ENCODE peak calls at places on chromosomes 12 and 14, in ten cellular contexts. W is K562, Q is MM.1S, Z is mammary epithelial cell, B is IMR-90, D is neural progenitor cell, J is osteoblast, N is hepatocyte, C is PC-3, T is HCT116. F is an unnamed sample.

GRCh38 chr14:100246809-100247428 is 8.0 kb downstream of the YY1 start:
- DNase-seq in D (peak; percentile 69), B (peak; percentile 47), W (peak; percentile 52), J (peak; percentile 47), C (peak; percentile 80), Q (no peak), T (peak; percentile 48), Z (peak; percentile 47), N (peak; percentile 77), F (peak; percentile 92)

GRCh38 chr12:50619610-50619958 is 114.8 kb downstream of the DIP2B start:
- DNase-seq in N (no peak), T (no peak), W (no peak), Q (no peak), J (no peak), C (no peak), B (no peak), Z (no peak), D (no peak), F (no peak)

GRCh38 chr12:95473440-95473946 is 459 bp upstream of the METAP2 start:
- DNase-seq in J (no peak), D (peak; percentile 45), C (peak; percentile 58), Q (peak; percentile 39), Z (peak; percentile 56), B (peak; percentile 41), W (peak; percentile 42), N (peak; percentile 50), T (peak; percentile 19), F (peak; percentile 43)

GRCh38 chr12:64083285-64084210 is 138.5 kb downstream of the KICS2 start:
- DNase-seq in Z (peak; percentile 50), J (peak; percentile 29), D (no peak), C (peak; percentile 58), Q (no peak), N (peak; percentile 81), B (peak; percentile 95), W (no peak), T (no peak), F (no peak)

GRCh38 chr12:115190191-115190590 is 506.2 kb upstream of the TBX3 start:
- DNase-seq in J (no peak), N (no peak), W (no peak), C (no peak), Q (no peak), Z (no peak), D (no peak), B (no peak), T (no peak), F (no peak)

GRCh38 chr12:51547606-51548005 is 43.4 kb upstream of the SCN8A start:
- DNase-seq in Q (no peak), T (no peak), J (no peak), N (no peak), W (no peak), B (no peak), Z (no peak), C (no peak), D (no peak), F (no peak)

GRCh38 chr14:61247935-61248334 is 33.2 kb downstream of the TMEM30B start:
- DNase-seq in C (peak; percentile 78), D (no peak), T (no peak), Z (peak; percentile 36), W (no peak), Q (no peak), J (no peak), B (peak; percentile 91), N (no peak), F (no peak)

GRCh38 chr12:121264951-121265350 is 31.6 kb downstream of the CAMKK2 start:
- DNase-seq in T (no peak), B (no peak), J (no peak), D (no peak), C (no peak), W (no peak), Z (no peak), N (no peak), Q (no peak), F (no peak)

GRCh38 chr12:101856030-101856429 is 21.4 kb upstream of the DRAM1 start:
- DNase-seq in W (no peak), Q (no peak), Z (no peak), D (no peak), B (no peak), C (no peak), N (no peak), T (no peak), J (no peak), F (no peak)

GRCh38 chr12:64893961-64894360 is 69.5 kb downstream of the TBC1D30 start:
- DNase-seq in T (no peak), Z (peak; percentile 26), B (peak; percentile 88), N (peak; percentile 26), D (no peak), C (peak; percentile 93), J (peak; percentile 86), W (no peak), Q (no peak), F (no peak)

GRCh38 chr14:45716506-45716905 is 463.5 kb upstream of the MIS18BP1 start:
- DNase-seq in B (no peak), Z (no peak), W (peak; percentile 2), T (no peak), C (peak; percentile 50), N (peak; percentile 11), Q (no peak), J (peak; percentile 32), D (peak; percentile 65), F (peak; percentile 72)

GRCh38 chr14:34527591-34527990 is 11.9 kb downstream of the EAPP start:
- DNase-seq in Q (no peak), J (no peak), D (no peak), T (no peak), N (no peak), Z (no peak), W (no peak), B (no peak), C (no peak), F (no peak)

DNA sequence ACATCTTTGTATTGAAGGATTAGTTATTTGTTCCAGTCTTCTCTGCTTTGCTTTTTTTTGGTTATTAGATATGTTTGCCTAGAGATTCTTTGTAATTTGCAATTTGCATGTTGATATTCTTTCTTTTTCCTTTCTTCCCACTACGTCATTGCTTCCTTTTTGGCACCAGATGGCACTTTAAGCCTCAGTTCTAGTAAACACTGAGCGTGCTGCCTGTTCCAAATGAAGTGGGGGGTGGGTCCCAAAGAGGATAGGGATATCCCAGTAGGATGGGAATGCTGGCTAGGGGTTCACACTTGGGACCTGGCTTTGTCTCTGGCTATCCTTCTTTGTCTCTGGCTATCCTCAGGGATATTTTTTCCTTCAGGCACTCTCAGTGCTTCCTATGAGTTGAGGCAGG is 17.0 kb downstream of the EAPP start:
- DNase-seq in T (no peak), N (no peak), Z (no peak), W (no peak), Q (no peak), B (no peak), C (no peak), J (no peak), D (no peak), F (no peak)
- TF ChIP-seq CTCF in T (no peak), N (no peak), Z (no peak), W (no peak), Q (no peak), B (no peak), C (no peak), J (no peak), D (no peak), F (no peak)

GRCh38 chr12:32136404-32136803 is 29.8 kb downstream of the BICD1 start:
- DNase-seq in J (no peak), T (no peak), C (no peak), Z (no peak), N (no peak), Q (no peak), D (no peak), B (no peak), W (no peak), F (no peak)

GRCh38 chr12:32134144-32134888 is 27.7 kb downstream of the BICD1 start:
- DNase-seq in C (peak; percentile 84), N (no peak), Q (peak; percentile 90), W (no peak), Z (peak; percentile 52), J (no peak), B (peak; percentile 83), D (no peak), T (no peak), F (peak; percentile 50)

GRCh38 chr12:32140867-32141266 is 34.2 kb downstream of the BICD1 start:
- DNase-seq in N (no peak), J (no peak), Q (no peak), C (no peak), D (no peak), Z (no peak), W (no peak), T (no peak), B (no peak), F (no peak)

GRCh38 chr12:32135967-32136366 is 29.3 kb downstream of the BICD1 start:
- DNase-seq in B (no peak), W (no peak), T (no peak), N (no peak), Q (no peak), J (no peak), Z (no peak), D (no peak), C (no peak), F (no peak)

DNA sequence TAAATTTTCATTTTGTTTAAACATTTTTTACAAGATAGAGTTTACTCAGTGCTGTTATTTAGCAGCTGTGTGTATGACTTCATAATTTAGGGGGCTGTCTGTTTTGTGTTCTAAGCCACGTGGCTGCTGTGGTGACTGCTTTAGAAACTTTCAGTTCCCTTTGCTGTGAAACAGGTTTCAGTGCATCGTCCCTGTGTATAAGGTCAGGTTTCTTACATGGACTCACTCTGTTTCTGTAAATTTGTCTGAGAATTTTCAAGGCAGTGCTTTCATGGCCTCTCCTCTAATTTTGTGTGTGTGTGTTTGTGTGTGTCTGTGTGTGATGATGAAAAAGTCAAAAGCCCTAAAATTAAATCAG is 32.4 kb downstream of the BICD1 start:
- DNase-seq in T (no peak), W (no peak), D (peak; percentile 24), Q (peak; percentile 92), N (peak; percentile 42), C (no peak), Z (no peak), J (no peak), B (peak; percentile 66), F (peak; percentile 37)
- H2AFZ ChIP-seq in T (no peak overlapping the region), W (no peak overlapping the region), D (no peak overlapping the region), Q (peak overlapping the region; percentile 27), N (peak overlapping the region; percentile 18), C (no peak overlapping the region), Z (no peak overlapping the region), J (no peak overlapping the region), B (no peak overlapping the region), F (no peak overlapping the region)

GRCh38 chr12:76878045-76878898 is 547 bp downstream of the CSRP2 start:
- DNase-seq in Q (peak; percentile 17), N (peak; percentile 55), T (peak; percentile 15), B (no peak), D (peak; percentile 82), W (peak; percentile 51), Z (peak; percentile 35), C (peak; percentile 30), J (peak; percentile 74), F (peak; percentile 90)
- TF ChIP-seq CTCF in Q (peak; percentile 31), N (no peak), T (peak; percentile 36), B (peak; percentile 26), D (peak; percentile 46), W (no peak), Z (no peak), C (peak; percentile 29), J (no peak), F (peak; percentile 27)

GRCh38 chr12:41174602-41175001 is 13.5 kb upstream of the PDZRN4 start:
- DNase-seq in Z (no peak), J (no peak), Q (no peak), T (no peak), B (no peak), W (no peak), N (no peak), D (no peak), C (no peak), F (no peak)
- H2AFZ ChIP-seq in Z (no peak overlapping the region), J (no peak overlapping the region), Q (no peak overlapping the region), T (no peak overlapping the region), B (no peak overlapping the region), W (no peak overlapping the region), N (no peak overlapping the region), D (no peak overlapping the region), C (no peak overlapping the region), F (no peak overlapping the region)

GRCh38 chr14:70907172-70907995 is at the start of gene PCNX1:
- DNase-seq in T (peak; percentile 46), D (peak; percentile 98), B (peak; percentile 79), N (peak; percentile 97), W (peak; percentile 86), J (peak; percentile 99), Q (peak; percentile 69), C (peak; percentile 86), Z (peak; percentile 83), F (peak; percentile 95)
- TF ChIP-seq CTCF in T (peak; percentile 66), D (peak; percentile 79), B (peak; percentile 80), N (peak; percentile 82), W (peak; percentile 87), J (peak; percentile 59), Q (peak; percentile 52), C (peak; percentile 82), Z (peak; percentile 46), F (peak; percentile 58)

F was measured in GM23338.